ENCODE peak calls at places on chromosomes 6 and 20, in nine cellular contexts. A is neural progenitor cell, T is PC-3, O is OCI-LY7, D is GM23248, Z is HCT116, S is SK-N-SH, G is hepatocyte, V is MM.1S. J is an unnamed sample. For H3K4me1, the result is how much of the 10 kb centered on the place peaks cover.

GRCh38 chr20:23049933-23050838 is 714 bp upstream of the THBD start:
- DNase-seq in T (peak), V (no peak), G (peak), O (no peak), Z (no peak), D (peak), A (peak), S (no peak), J (peak)

GRCh38 chr6:134374486-134374885 is 56.6 kb upstream of the SGK1 start:
- DNase-seq in T (no peak), G (no peak), S (no peak), Z (no peak), D (peak), V (no peak), O (no peak), A (no peak), J (no peak)

GRCh38 chr20:55160996-55161395 is 685.6 kb downstream of the DOK5 start:
- DNase-seq in Z (no peak), T (peak), V (no peak), S (no peak), D (no peak), G (no peak), A (no peak), O (no peak), J (no peak)

GRCh38 chr6:116969211-116969863 is 92.3 kb downstream of the RFX6 start:
- DNase-seq in T (peak), G (peak), D (peak), O (peak), V (peak), A (peak), Z (peak), S (peak), J (peak)

GRCh38 chr6:3748208-3748701 is 3.3 kb downstream of the PXDC1 start:
- DNase-seq in D (peak), A (peak), T (peak), V (peak), G (peak), O (peak), Z (peak), S (peak), J (peak)

GRCh38 chr20:58478141-58478805 is 36.9 kb downstream of the APCDD1L start:
- DNase-seq in A (no peak), Z (no peak), G (no peak), V (no peak), T (peak), O (no peak), S (no peak), D (peak), J (no peak)

GRCh38 chr20:15241696-15242095 is 904.3 kb upstream of the FLRT3 start:
- DNase-seq in A (no peak), Z (no peak), S (no peak), V (no peak), O (no peak), D (peak), G (no peak), T (no peak), J (no peak)

GRCh38 chr6:55898342-55898741 is 23.0 kb upstream of the BMP5 start:
- DNase-seq in Z (no peak), V (no peak), S (no peak), O (no peak), G (no peak), A (no peak), D (peak), T (peak), J (no peak)

GRCh38 chr6:108562503-108562993 is 1.8 kb downstream of the FOXO3 start:
- DNase-seq in Z (peak), G (peak), S (peak), O (no peak), A (peak), D (peak), V (peak), T (peak), J (peak)

GRCh38 chr6:154341876-154342275 is 14.7 kb downstream of the IPCEF1 start:
- DNase-seq in D (no peak), A (no peak), G (no peak), S (no peak), Z (no peak), V (no peak), O (no peak), T (no peak), J (no peak)

GRCh38 chr20:63942250-63943006 is 13.8 kb downstream of the UCKL1 start:
- DNase-seq in Z (no peak), A (peak), S (no peak), V (no peak), O (peak), T (no peak), D (peak), G (no peak), J (peak)

GRCh38 chr6:166633732-166634535 is 6.9 kb upstream of the RPS6KA2 start:
- DNase-seq in D (peak), S (no peak), V (peak), Z (no peak), O (no peak), G (no peak), T (peak), A (no peak), J (no peak)

GRCh38 chr6:101444717-101445116 is 51.2 kb downstream of the GRIK2 start:
- DNase-seq in G (no peak), A (no peak), Z (no peak), T (no peak), O (no peak), S (peak), V (no peak), D (no peak), J (no peak)

GRCh38 chr20:8578191-8578690 is 446.2 kb downstream of the PLCB1 start:
- DNase-seq in G (no peak), A (no peak), Z (no peak), T (no peak), O (no peak), V (no peak), D (no peak), S (no peak), J (no peak)

DNA sequence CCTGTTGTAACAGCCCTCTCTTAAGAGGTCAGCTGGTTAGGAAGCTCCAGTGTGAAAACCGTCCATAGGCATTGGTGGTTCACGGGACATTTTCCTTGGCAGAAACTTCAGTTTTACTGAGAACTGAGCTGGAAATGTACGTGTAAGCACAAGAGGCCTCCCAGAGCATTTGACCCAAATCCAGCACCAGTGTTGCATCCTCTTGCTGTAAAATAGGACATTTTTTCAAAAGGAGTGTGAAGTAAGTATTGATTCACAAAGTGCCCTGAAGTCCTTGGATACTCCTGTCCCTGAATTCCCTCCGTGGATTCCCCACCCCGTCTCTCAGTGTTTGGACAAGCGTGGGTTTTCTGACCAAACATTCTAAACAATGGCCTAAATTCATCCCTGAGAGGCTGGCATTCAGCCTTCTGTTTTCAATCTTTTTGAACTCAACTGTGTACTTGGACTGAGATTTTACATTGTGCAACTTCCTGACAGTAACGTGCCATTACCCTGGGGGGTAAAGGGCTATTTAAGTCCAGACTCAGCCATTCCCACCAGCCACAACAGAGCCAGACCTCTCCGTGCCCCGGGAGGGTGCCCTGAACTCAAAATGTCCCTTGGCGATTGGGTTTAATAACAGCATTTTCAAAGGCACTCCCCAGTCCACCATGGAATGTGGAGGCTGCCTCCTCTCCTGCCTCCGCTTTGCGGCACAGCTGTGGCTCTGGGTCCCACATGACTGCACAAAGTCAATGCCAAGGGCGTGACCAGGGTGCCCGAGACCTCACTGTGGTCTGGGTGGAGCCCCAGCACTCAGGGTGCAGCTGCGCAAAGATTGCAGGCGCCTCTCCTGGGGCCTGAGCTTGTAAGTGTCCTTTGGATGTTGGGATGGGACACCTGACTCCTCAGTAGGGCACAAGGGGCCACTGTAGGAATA is 92.7 kb upstream of the AFDN start:
- DNase-seq in S (no peak), A (no peak), T (no peak), V (no peak), G (peak), O (peak), Z (no peak), D (peak), J (no peak)
- TF ChIP-seq EZH2phosphoT487 in S (no peak), A (no peak), T (no peak), V (no peak), G (no peak), O (no peak), Z (no peak), D (no peak), J (no peak)

GRCh38 chr20:50146214-50146613 is 7.3 kb downstream of the PEDS1 start:
- DNase-seq in G (no peak), A (no peak), Z (no peak), T (no peak), S (no peak), D (no peak), O (no peak), V (no peak), J (no peak)
- H3K4me1 ChIP-seq in G (under half), A (under half), Z (half or more), T (half or more), S (under half), D (under half), O (under half), V (under half), J (under half)

GRCh38 chr6:25053875-25054371 is 118.2 kb upstream of the RIPOR2 start:
- DNase-seq in G (no peak), D (peak), Z (no peak), S (no peak), V (no peak), O (no peak), T (peak), A (no peak), J (no peak)
- TF ChIP-seq EZH2phosphoT487 in G (no peak), D (peak), Z (no peak), S (no peak), V (no peak), O (no peak), T (no peak), A (no peak), J (no peak)

DNA sequence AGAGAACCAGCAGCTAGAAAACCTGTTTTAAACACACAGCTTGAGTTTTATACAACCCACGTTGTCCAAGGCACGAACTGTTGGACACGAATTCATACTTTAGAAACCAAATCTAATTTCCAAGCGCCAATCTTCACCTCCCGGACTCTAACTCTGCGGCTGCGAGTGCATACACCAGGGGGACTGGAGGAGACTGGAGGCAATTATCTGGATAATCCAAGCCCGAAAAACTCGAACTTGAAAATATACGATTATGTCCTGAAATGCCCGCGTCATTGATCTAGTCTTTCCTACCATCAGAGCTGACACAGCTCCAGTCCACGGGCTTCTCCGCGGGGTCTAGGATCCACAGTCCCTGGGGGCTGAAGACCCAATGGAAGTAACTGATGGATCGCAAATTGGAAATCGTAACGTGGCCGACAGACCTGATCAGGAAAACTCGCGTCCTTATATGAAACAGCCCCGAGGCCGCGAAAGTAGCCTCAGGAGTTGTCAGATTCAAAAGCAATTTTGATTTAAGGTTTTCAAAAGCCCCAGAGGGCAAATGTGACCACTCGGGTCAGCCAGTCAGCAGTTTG is 809 bp upstream of the HEY2 start:
- DNase-seq in T (peak), V (no peak), O (no peak), Z (no peak), S (peak), A (peak), D (peak), G (no peak), J (no peak)
- H3K4me1 ChIP-seq in T (under half), V (under half), O (under half), Z (under half), S (under half), A (under half), D (under half), G (under half), J (under half)

GRCh38 chr20:38283236-38283635 is 20.7 kb upstream of the BPI start:
- DNase-seq in A (no peak), S (no peak), O (no peak), G (no peak), T (no peak), D (no peak), V (no peak), Z (no peak), J (no peak)
- TF ChIP-seq EZH2phosphoT487 in A (no peak), S (no peak), O (no peak), G (no peak), T (no peak), D (no peak), V (no peak), Z (no peak), J (no peak)

GRCh38 chr6:14425805-14426204 is 308.2 kb downstream of the CD83 start:
- DNase-seq in O (no peak), D (no peak), G (no peak), Z (no peak), A (no peak), T (no peak), S (no peak), V (no peak), J (no peak)
- H3K4me1 ChIP-seq in O (under half), D (under half), G (under half), Z (under half), A (under half), T (under half), S (under half), V (under half), J (under half)

GRCh38 chr6:11710221-11710836 is 68.3 kb downstream of the ADTRP start:
- DNase-seq in T (no peak), Z (no peak), D (no peak), A (no peak), G (no peak), V (no peak), O (no peak), S (peak), J (no peak)
- TF ChIP-seq EZH2phosphoT487 in T (no peak), Z (no peak), D (no peak), A (no peak), G (no peak), V (no peak), O (no peak), S (no peak), J (no peak)

J was measured in GM23338.